ENCODE peak calls at places on chromosomes 2 and 18, in ten cellular contexts. I is CD4-positive, CD25-positive, alpha-beta regulatory T cell; T is neural progenitor cell; Q is heart left ventricle; D is suprapubic skin; K is SJSA1; Y is right cardiac atrium; Z is colonic mucosa; W is AG04450; A is cardiac muscle cell. X is an unnamed sample.
A peak's percentile ranks its signal among the peaks of the same experiment; 100 is the strongest.

GRCh38 chr2:24353933-24354332 is 6.4 kb downstream of the ITSN2 start:
- DNase-seq in I (no peak), T (no peak), Q (no peak), D (no peak), K (no peak), Y (no peak), Z (no peak), W (no peak), A (no peak), X (no peak)

GRCh38 chr2:42047488-42048317 is at the start of gene PKDCC:
- DNase-seq in I (peak; percentile 20), T (peak; percentile 95), Q (peak; percentile 90), D (peak; percentile 79), K (peak; percentile 84), Y (peak; percentile 97), Z (peak; percentile 83), W (peak; percentile 37), A (peak; percentile 96), X (no peak)

GRCh38 chr18:61554117-61554776 is 221.0 kb downstream of the CDH20 start:
- DNase-seq in I (peak; percentile 35), T (no peak), Q (peak; percentile 16), D (no peak), K (no peak), Y (peak; percentile 63), Z (no peak), W (no peak), A (peak; percentile 33), X (no peak)

GRCh38 chr2:199131256-199131655 is 326.5 kb downstream of the SATB2 start:
- DNase-seq in I (no peak), T (no peak), Q (no peak), D (no peak), K (no peak), Y (no peak), Z (no peak), W (no peak), A (no peak), X (no peak)

GRCh38 chr2:167292430-167293171 is 404.3 kb downstream of the XIRP2 start:
- DNase-seq in I (peak; percentile 79), T (peak; percentile 97), Q (peak; percentile 85), D (peak; percentile 85), K (peak; percentile 85), Y (peak; percentile 93), Z (peak; percentile 91), W (peak; percentile 87), A (peak; percentile 95), X (peak; percentile 91)

GRCh38 chr2:46984642-46985476 is 69.3 kb upstream of the MCFD2 start:
- DNase-seq in I (peak; percentile 91), T (no peak), Q (peak; percentile 54), D (peak; percentile 89), K (peak; percentile 91), Y (peak; percentile 76), Z (peak; percentile 57), W (peak; percentile 77), A (peak; percentile 92), X (no peak)

GRCh38 chr18:44325903-44326650 is 354.6 kb upstream of the SETBP1 start:
- DNase-seq in I (no peak), T (peak; percentile 87), Q (peak; percentile 25), D (peak; percentile 59), K (peak; percentile 72), Y (peak; percentile 57), Z (peak; percentile 75), W (peak; percentile 42), A (peak; percentile 84), X (peak; percentile 67)

GRCh38 chr2:74983606-74984005 is 25.2 kb downstream of the POLE4 start:
- DNase-seq in I (no peak), T (no peak), Q (no peak), D (no peak), K (no peak), Y (no peak), Z (no peak), W (no peak), A (no peak), X (no peak)

GRCh38 chr2:17429130-17429529 is 89.1 kb downstream of the RAD51AP2 start:
- DNase-seq in I (no peak), T (no peak), Q (no peak), D (no peak), K (no peak), Y (no peak), Z (no peak), W (no peak), A (no peak), X (no peak)

GRCh38 chr2:204207851-204208250 is 271.3 kb downstream of the ICOS start:
- DNase-seq in I (no peak), T (no peak), Q (no peak), D (no peak), K (no peak), Y (no peak), Z (no peak), W (no peak), A (no peak), X (no peak)

GRCh38 chr2:61887684-61888303 is 662 bp downstream of the CCT4 start:
- DNase-seq in I (peak; percentile 28), T (peak; percentile 46), Q (no peak), D (no peak), K (no peak), Y (no peak), Z (peak; percentile 49), W (no peak), A (peak; percentile 53), X (no peak)

GRCh38 chr2:133486706-133487305 is 81.5 kb downstream of the NCKAP5 start:
- DNase-seq in I (no peak), T (no peak), Q (no peak), D (no peak), K (no peak), Y (no peak), Z (no peak), W (no peak), A (no peak), X (no peak)

GRCh38 chr18:2547477-2548087 is 23.7 kb downstream of the METTL4 start:
- DNase-seq in I (peak; percentile 72), T (peak; percentile 65), Q (no peak), D (no peak), K (no peak), Y (no peak), Z (no peak), W (peak; percentile 36), A (peak; percentile 80), X (no peak)

GRCh38 chr2:222939208-222939846 is 78.5 kb downstream of the ACSL3 start:
- DNase-seq in I (peak; percentile 75), T (peak; percentile 77), Q (peak; percentile 20), D (no peak), K (peak; percentile 69), Y (no peak), Z (peak; percentile 76), W (no peak), A (peak; percentile 80), X (peak; percentile 89)

DNA sequence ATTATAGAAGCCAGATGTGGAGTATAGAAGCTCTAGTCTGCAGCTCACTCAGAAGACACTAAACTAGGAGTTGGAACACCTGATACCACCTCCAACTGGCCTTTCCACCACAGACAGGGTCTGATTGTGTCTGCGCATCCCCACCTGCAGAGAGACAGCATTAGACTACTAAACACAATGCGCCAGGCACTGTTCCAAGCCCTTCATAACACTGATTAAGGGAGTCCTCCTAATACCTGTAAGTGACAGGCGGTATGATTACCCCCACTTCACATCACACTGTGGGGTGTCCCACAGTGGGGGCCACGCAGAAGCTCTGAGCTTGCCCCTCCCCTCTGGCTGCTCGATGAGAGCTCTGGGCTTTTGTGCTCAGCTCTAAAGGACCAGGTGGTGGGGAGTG is 145.4 kb downstream of the GFPT1 start:
- DNase-seq in I (no peak), T (no peak), Q (no peak), D (no peak), K (no peak), Y (no peak), Z (no peak), W (no peak), A (no peak), X (no peak)
- H3K27ac ChIP-seq in I (no peak overlapping the region), T (no peak overlapping the region), Q (peak overlapping the region; percentile 49), D (no peak overlapping the region), K (no peak overlapping the region), Y (no peak overlapping the region), Z (no peak overlapping the region), W (peak overlapping the region; percentile 91), A (no peak overlapping the region), X (no peak overlapping the region)

DNA sequence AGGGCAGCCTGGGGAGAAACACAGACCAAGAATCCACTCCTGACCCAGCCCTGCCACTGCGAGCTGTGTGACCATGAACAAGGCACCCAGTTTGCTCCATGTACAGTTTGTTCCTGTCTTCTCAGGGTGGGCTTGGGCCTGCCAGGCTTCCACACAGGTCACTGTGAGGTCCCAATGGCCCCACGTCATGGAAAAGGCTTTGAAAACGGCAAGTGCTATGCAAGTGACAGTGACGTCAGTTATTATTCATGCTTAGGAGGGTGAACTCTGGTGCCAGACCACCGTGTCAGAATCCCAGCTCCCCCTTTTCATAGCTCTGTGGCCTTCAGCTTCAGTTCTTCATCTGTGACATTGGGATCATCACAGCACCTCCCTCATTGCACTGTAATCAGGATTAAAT is 87.1 kb downstream of the TNS1 start:
- DNase-seq in I (no peak), T (no peak), Q (peak; percentile 32), D (no peak), K (peak; percentile 75), Y (peak; percentile 42), Z (no peak), W (no peak), A (no peak), X (no peak)
- H3K4me3 ChIP-seq in I (no peak overlapping the region), T (no peak overlapping the region), Q (no peak overlapping the region), D (no peak overlapping the region), K (no peak overlapping the region), Y (no peak overlapping the region), Z (no peak overlapping the region), W (no peak overlapping the region), A (no peak overlapping the region), X (no peak overlapping the region)

GRCh38 chr2:159982270-159982669 is 80.1 kb downstream of the PLA2R1 start:
- DNase-seq in I (no peak), T (no peak), Q (no peak), D (no peak), K (no peak), Y (no peak), Z (no peak), W (no peak), A (peak; percentile 77), X (no peak)
- H3K27ac ChIP-seq in I (no peak overlapping the region), T (no peak overlapping the region), Q (no peak overlapping the region), D (peak overlapping the region; percentile 12), K (no peak overlapping the region), Y (no peak overlapping the region), Z (no peak overlapping the region), W (no peak overlapping the region), A (no peak overlapping the region), X (no peak overlapping the region)

GRCh38 chr18:22167471-22168151 is 1.8 kb upstream of the GATA6 start:
- DNase-seq in I (no peak), T (peak; percentile 65), Q (no peak), D (no peak), K (no peak), Y (peak; percentile 72), Z (peak; percentile 54), W (no peak), A (peak; percentile 71), X (no peak)

GRCh38 chr18:22168360-22168921 is 948 bp upstream of the GATA6 start:
- DNase-seq in I (peak; percentile 33), T (peak; percentile 76), Q (no peak), D (no peak), K (no peak), Y (peak; percentile 74), Z (peak; percentile 67), W (no peak), A (peak; percentile 47), X (no peak)

GRCh38 chr18:22165603-22166069 is 3.8 kb upstream of the GATA6 start:
- DNase-seq in I (no peak), T (peak; percentile 77), Q (no peak), D (no peak), K (no peak), Y (peak; percentile 61), Z (no peak), W (no peak), A (peak; percentile 24), X (no peak)

GRCh38 chr18:22166070-22166972 is 3.1 kb upstream of the GATA6 start:
- DNase-seq in I (no peak), T (peak; percentile 57), Q (peak; percentile 73), D (no peak), K (no peak), Y (peak; percentile 93), Z (peak; percentile 84), W (no peak), A (peak; percentile 73), X (no peak)

GRCh38 chr18:22167091-22167470 is 2.3 kb upstream of the GATA6 start:
- DNase-seq in I (no peak), T (peak; percentile 58), Q (peak; percentile 39), D (no peak), K (no peak), Y (peak; percentile 74), Z (no peak), W (no peak), A (peak; percentile 49), X (no peak)
- H3K4me3 ChIP-seq in I (no peak overlapping the region), T (no peak overlapping the region), Q (peak overlapping the region; percentile 97), D (no peak overlapping the region), K (no peak overlapping the region), Y (peak overlapping the region; percentile 66), Z (peak overlapping the region; percentile 82), W (no peak overlapping the region), A (peak overlapping the region; percentile 94), X (no peak overlapping the region)

X was measured in iPS DF 6.9.